ENCODE peak calls at places on chromosomes 2 and 18, in eight cellular contexts. L, S, U, X, I, J, D and E are unnamed samples. For H3K4me1, the result is how much of the 10 kb centered on the place peaks cover.

GRCh38 chr2:191171708-191172355 is 21.0 kb upstream of the STAT4 start:
- DNase-seq in J (peak), L (peak), U (peak), S (no peak), X (no peak), D (no peak), I (no peak), E (no peak)

GRCh38 chr2:218826791-218827190 is 4.8 kb downstream of the PRKAG3 start:
- DNase-seq in L (no peak), U (no peak), S (no peak), X (no peak), J (no peak), D (no peak), I (peak), E (peak)

GRCh38 chr2:95013726-95014125 is 11.8 kb upstream of the MAL start:
- DNase-seq in S (no peak), X (no peak), J (no peak), I (peak), L (no peak), D (no peak), U (no peak), E (no peak)

GRCh38 chr18:63213331-63213900 is 106.2 kb downstream of the BCL2 start:
- DNase-seq in I (no peak), D (no peak), S (no peak), U (no peak), J (no peak), X (no peak), L (no peak), E (no peak)

GRCh38 chr2:5188636-5189035 is 503.5 kb upstream of the SOX11 start:
- DNase-seq in U (no peak), L (no peak), S (no peak), I (no peak), D (no peak), X (no peak), J (no peak), E (no peak)

GRCh38 chr2:237549216-237550056 is 16.9 kb upstream of the PRLH start:
- DNase-seq in J (no peak), S (no peak), U (no peak), X (no peak), I (no peak), L (peak), D (no peak), E (no peak)

GRCh38 chr2:60553992-60554648 is 666 bp upstream of the BCL11A start:
- DNase-seq in S (peak), U (peak), I (peak), L (peak), J (peak), X (no peak), D (peak), E (no peak)

GRCh38 chr2:119431155-119431975 is at the start of gene TMEM37:
- DNase-seq in S (peak), U (peak), J (peak), I (peak), L (peak), X (peak), D (peak), E (no peak)

GRCh38 chr2:28586864-28587263 is 91.0 kb downstream of the PLB1 start:
- DNase-seq in J (no peak), X (no peak), I (peak), U (no peak), D (no peak), S (no peak), L (no peak), E (no peak)

GRCh38 chr2:233443511-233444183 is 89.4 kb downstream of the DGKD start:
- DNase-seq in J (peak), X (peak), I (peak), S (peak), U (peak), L (peak), D (peak), E (peak)

GRCh38 chr18:55252946-55253345 is 293.7 kb upstream of the CCDC68 start:
- DNase-seq in I (no peak), J (no peak), S (no peak), D (no peak), L (no peak), U (no peak), X (no peak), E (no peak)

GRCh38 chr2:96895032-96895708 is 25.3 kb upstream of the SEMA4C start:
- DNase-seq in D (no peak), L (peak), I (no peak), X (no peak), S (no peak), U (no peak), J (no peak), E (no peak)

GRCh38 chr2:147714582-147714981 is 130.2 kb upstream of the ACVR2A start:
- DNase-seq in S (no peak), L (no peak), X (no peak), J (peak), U (no peak), I (no peak), D (no peak), E (no peak)

GRCh38 chr2:26669099-26669498 is 23.4 kb upstream of the KCNK3 start:
- DNase-seq in J (no peak), D (no peak), S (no peak), X (no peak), I (peak), U (no peak), L (no peak), E (no peak)

GRCh38 chr2:134657650-134658250 is 61.0 kb downstream of the TMEM163 start:
- DNase-seq in S (no peak), D (no peak), X (peak), I (no peak), L (no peak), U (peak), J (no peak), E (no peak)

GRCh38 chr2:144659731-144660275 is 139.9 kb upstream of the ZEB2 start:
- DNase-seq in D (peak), X (peak), U (no peak), J (peak), L (peak), S (no peak), I (peak), E (peak)

GRCh38 chr2:47054867-47055266 is 100.2 kb downstream of the STPG4 start:
- DNase-seq in U (no peak), X (no peak), I (no peak), D (no peak), S (no peak), J (no peak), L (peak), E (no peak)

GRCh38 chr2:28624436-28624797 is 127.2 kb upstream of the PPP1CB start:
- DNase-seq in D (no peak), L (no peak), I (no peak), U (no peak), S (no peak), J (no peak), X (no peak), E (no peak)

GRCh38 chr2:55351672-55352071 is 68.0 kb downstream of the CCDC88A start:
- DNase-seq in I (no peak), U (no peak), L (no peak), X (no peak), D (no peak), J (no peak), S (no peak), E (no peak)

GRCh38 chr2:37843554-37843953 is 81.5 kb upstream of the RMDN2 start:
- DNase-seq in X (no peak), J (peak), I (no peak), S (no peak), U (no peak), L (peak), D (no peak), E (no peak)

GRCh38 chr2:239238381-239238780 is 162.4 kb downstream of the HDAC4 start:
- DNase-seq in L (no peak), D (no peak), I (no peak), U (no peak), J (no peak), S (no peak), X (no peak), E (no peak)

GRCh38 chr18:11392292-11392691 is 217.1 kb upstream of the SLC35G4 start:
- DNase-seq in U (no peak), S (no peak), I (no peak), X (peak), L (no peak), J (peak), D (no peak), E (no peak)

GRCh38 chr2:98483257-98483861 is 38.7 kb downstream of the INPP4A start:
- DNase-seq in X (no peak), L (no peak), J (no peak), U (no peak), D (no peak), I (no peak), S (no peak), E (no peak)

GRCh38 chr2:201127128-201127521 is 11.2 kb downstream of the CFLAR start:
- DNase-seq in J (no peak), D (no peak), U (no peak), S (no peak), X (no peak), I (no peak), L (no peak), E (no peak)

GRCh38 chr2:75606851-75607798 is 39.5 kb upstream of the MRPL19 start:
- DNase-seq in J (peak), D (no peak), S (no peak), U (no peak), I (no peak), X (no peak), L (peak), E (no peak)

GRCh38 chr2:66897181-66897580 is 462.3 kb downstream of the MEIS1 start:
- DNase-seq in S (no peak), U (no peak), X (no peak), D (no peak), J (peak), I (no peak), L (no peak), E (no peak)

GRCh38 chr18:21741511-21742322 is 1.1 kb downstream of the MIB1 start:
- DNase-seq in X (no peak), S (peak), I (peak), L (no peak), D (peak), J (no peak), U (peak), E (no peak)

GRCh38 chr18:59900222-59901128 is 679 bp downstream of the PMAIP1 start:
- DNase-seq in I (peak), L (peak), U (peak), J (peak), X (no peak), D (no peak), S (no peak), E (no peak)

GRCh38 chr2:197500503-197501179 is 462 bp downstream of the HSPE1 start:
- DNase-seq in I (no peak), S (no peak), J (peak), L (peak), D (no peak), X (no peak), U (peak), E (no peak)

GRCh38 chr2:17754773-17755425 is 961 bp downstream of the GEN1 start:
- DNase-seq in I (no peak), D (no peak), U (no peak), X (no peak), J (no peak), L (no peak), S (no peak), E (no peak)

GRCh38 chr2:17752281-17752680 is 1.3 kb downstream of the SMC6 start:
- DNase-seq in J (no peak), D (no peak), X (no peak), L (no peak), I (no peak), U (no peak), S (no peak), E (no peak)

GRCh38 chr2:17749753-17750438 is 3.7 kb downstream of the SMC6 start:
- DNase-seq in D (no peak), I (no peak), U (no peak), L (no peak), X (no peak), J (no peak), S (no peak), E (no peak)

GRCh38 chr2:17753803-17754663 is at the start of the genes GEN1 and SMC6:
- DNase-seq in X (peak), U (peak), I (peak), D (peak), L (peak), S (peak), J (peak), E (peak)

DNA sequence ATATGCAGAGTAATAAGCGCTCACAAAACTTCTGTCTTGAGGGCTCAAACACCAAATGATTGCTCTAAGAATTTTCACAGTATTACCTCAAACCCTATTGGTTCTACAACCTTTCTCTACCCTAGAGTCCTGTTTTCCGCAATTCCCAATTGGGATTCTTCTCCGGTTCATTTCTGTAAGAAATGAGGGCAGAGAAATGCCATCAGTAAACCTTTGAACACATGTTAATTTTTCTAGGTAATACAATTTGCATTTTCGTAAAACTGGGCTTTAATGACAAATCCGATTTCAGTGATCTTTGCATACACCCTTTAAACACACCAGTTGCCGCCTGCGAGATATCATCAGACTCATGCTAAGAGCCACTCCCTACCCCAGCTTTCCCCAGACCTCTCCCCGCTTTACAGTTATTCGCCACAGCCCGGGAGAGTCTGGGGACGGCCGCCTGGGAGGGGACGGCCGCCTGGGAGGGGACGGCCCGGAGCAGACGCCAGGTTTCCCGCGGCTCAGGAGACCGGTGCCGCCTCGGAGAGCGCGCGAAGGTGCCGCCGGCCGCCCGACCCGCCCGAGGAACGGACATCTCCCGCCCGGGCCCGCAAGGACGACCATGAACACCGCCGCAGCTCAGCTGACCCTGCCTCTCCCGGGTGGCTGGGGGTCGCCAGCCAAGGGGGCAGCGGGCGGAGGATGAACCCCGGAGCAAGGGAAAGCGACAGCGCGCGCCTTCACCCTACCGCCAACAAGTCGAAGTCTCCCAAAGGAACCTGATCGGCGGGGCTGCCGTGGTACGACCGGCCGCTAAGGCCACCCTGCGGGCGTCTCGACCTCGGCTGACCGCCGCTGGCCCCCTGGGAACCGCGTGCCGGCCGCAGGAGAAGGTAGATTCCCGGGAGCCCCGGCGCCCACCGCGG is 463 bp downstream of the SMC6 start:
- DNase-seq in L (peak), I (peak), S (no peak), U (peak), X (no peak), D (no peak), J (peak), E (no peak)
- H3K4me1 ChIP-seq in L (under half), I (under half), S (under half), U (under half), X (under half), D (under half), J (under half), E (under half)

DNA sequence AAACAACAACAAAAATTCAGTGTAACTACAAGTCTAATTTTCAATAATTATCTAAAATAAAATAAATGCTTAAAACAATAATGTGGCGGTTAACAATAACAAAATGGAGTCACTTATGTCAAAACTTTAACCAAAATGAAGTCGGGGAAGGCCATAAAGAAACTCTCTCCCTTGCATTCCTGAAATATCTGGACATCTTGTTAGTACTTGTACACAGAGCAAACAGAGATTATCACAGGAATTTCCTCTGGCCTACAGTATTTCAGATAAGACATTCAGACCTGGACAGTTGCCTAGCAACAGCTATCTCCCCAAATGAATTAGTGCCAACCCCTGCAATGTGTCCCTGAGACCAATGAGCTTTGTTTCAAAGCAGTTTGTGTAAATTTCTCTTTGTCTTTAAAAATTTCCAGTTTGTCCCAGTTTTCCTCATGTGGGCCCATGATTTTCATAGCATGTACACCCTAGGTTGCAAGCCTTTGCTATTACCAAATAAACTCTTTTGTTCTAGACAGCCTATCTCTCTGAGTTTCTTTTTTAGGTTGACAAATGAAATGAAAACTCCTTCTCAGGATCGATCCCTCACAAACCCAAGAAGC is 68.6 kb downstream of the EXOC6B start:
- DNase-seq in U (peak), L (no peak), J (peak), D (no peak), S (no peak), X (no peak), I (no peak), E (no peak)
- H3K27ac ChIP-seq in U (peak), L (no peak), J (no peak), D (no peak), S (peak), X (no peak), I (peak), E (no peak)

DNA sequence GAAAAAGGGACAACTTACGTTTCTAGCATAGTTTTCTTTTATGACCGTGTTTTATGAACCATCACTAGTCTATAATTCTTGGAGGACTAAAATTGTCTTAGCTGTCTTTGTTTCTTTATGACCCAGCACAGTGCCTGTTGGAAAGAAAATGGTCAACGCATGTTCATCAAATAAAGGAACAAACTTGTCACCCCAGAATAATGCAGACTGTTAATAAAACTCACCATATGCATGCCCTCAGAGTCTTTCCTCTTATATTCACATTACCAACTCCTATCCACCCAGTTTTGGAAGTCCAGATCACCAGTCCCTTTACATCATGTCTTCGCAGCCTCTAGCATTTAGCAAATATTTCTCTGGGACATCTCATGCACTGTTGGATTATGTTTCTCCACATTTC is 57.5 kb upstream of the GRB14 start:
- DNase-seq in D (no peak), S (no peak), J (no peak), L (no peak), U (no peak), X (no peak), I (no peak), E (no peak)
- H3K4me1 ChIP-seq in D (under half), S (under half), J (under half), L (under half), U (under half), X (under half), I (under half), E (under half)

GRCh38 chr2:181125364-181125763 is 145.0 kb downstream of the UBE2E3 start:
- DNase-seq in L (no peak), I (no peak), S (no peak), X (no peak), U (no peak), J (no peak), D (no peak), E (no peak)
- H3K27ac ChIP-seq in L (no peak), I (peak), S (no peak), X (no peak), U (no peak), J (peak), D (no peak), E (no peak)

GRCh38 chr18:76414936-76415621 is 80.0 kb downstream of the ZNF516 start:
- DNase-seq in J (no peak), U (no peak), S (no peak), D (no peak), L (no peak), I (no peak), X (no peak), E (no peak)
- H3K4me1 ChIP-seq in J (under half), U (under half), S (under half), D (under half), L (under half), I (under half), X (under half), E (under half)

GRCh38 chr2:10185046-10185445 is 62.5 kb downstream of the RRM2 start:
- DNase-seq in J (peak), I (no peak), S (no peak), X (no peak), L (peak), U (no peak), D (no peak), E (no peak)
- H3K27ac ChIP-seq in J (no peak), I (no peak), S (no peak), X (no peak), L (no peak), U (no peak), D (no peak), E (no peak)

GRCh38 chr2:236025892-236026291 is 142.3 kb downstream of the GBX2 start:
- DNase-seq in S (no peak), J (no peak), D (no peak), L (no peak), U (no peak), X (no peak), I (no peak), E (no peak)

GRCh38 chr2:236022128-236022527 is 146.1 kb downstream of the GBX2 start:
- DNase-seq in D (no peak), L (no peak), S (no peak), U (no peak), X (no peak), J (no peak), I (no peak), E (no peak)

GRCh38 chr2:236019434-236019833 is 148.8 kb downstream of the GBX2 start:
- DNase-seq in I (no peak), L (no peak), X (no peak), J (no peak), U (no peak), S (no peak), D (no peak), E (no peak)

GRCh38 chr2:236017446-236017845 is 150.7 kb downstream of the GBX2 start:
- DNase-seq in D (no peak), L (no peak), X (no peak), S (no peak), I (no peak), U (no peak), J (no peak), E (no peak)

GRCh38 chr2:236021497-236022057 is 146.6 kb downstream of the GBX2 start:
- DNase-seq in L (no peak), D (no peak), S (no peak), X (no peak), U (no peak), J (no peak), I (no peak), E (no peak)
- H3K4me1 ChIP-seq in L (under half), D (under half), S (under half), X (under half), U (under half), J (under half), I (under half), E (under half)

DNA sequence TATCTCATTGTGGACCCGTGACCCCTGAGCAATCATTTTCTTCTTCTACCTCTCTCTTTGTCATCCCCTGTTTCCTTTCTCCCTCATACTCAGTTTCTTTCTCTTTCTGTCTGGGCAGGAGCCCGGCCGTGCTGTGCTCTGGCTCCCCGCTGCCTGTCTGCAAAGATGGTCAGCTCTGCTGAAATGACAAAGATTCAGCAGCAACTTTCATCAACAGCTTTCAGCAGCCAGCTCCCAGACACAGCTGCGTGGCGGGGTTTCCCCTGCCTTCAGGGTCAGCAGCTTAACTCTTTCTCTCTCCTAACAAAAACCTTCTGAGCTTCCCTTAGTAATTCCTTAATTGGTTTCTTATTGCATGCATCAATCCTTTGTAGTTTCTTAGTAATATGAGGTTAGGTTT is 1234.4 kb downstream of the CNTNAP5 start:
- DNase-seq in L (peak), U (no peak), J (no peak), S (no peak), X (no peak), D (no peak), I (no peak), E (no peak)
- H3K27ac ChIP-seq in L (no peak), U (no peak), J (no peak), S (no peak), X (no peak), D (no peak), I (no peak), E (no peak)